ENCODE peak calls at places on chromosomes 5 and 9, in five cellular contexts. F is MM.1S; A is CD4-positive, alpha-beta T cell; E is fibroblast of lung; S is NT2/D1. N is an unnamed sample.
A peak's percentile ranks its signal among the peaks of the same experiment; 100 is the strongest.

GRCh38 chr9:125694478-125694877 is 12.5 kb downstream of the MAPKAP1 start:
- DNase-seq in F (no peak), A (no peak), E (no peak), S (peak; percentile 57), N (peak; percentile 75)

GRCh38 chr5:124651663-124652513 is 94.6 kb downstream of the ZNF608 start:
- DNase-seq in F (peak; percentile 51), A (no peak), E (peak; percentile 52), S (no peak), N (peak; percentile 93)

GRCh38 chr5:101942321-101942882 is 353.7 kb downstream of the SLCO4C1 start:
- DNase-seq in F (peak; percentile 40), A (no peak), E (peak; percentile 15), S (peak; percentile 22), N (peak; percentile 41)

GRCh38 chr9:87550253-87550954 is 52.7 kb downstream of the DAPK1 start:
- DNase-seq in F (no peak), A (no peak), E (no peak), S (no peak), N (no peak)

GRCh38 chr5:77448831-77449230 is 43.3 kb downstream of the WDR41 start:
- DNase-seq in F (no peak), A (no peak), E (no peak), S (no peak), N (no peak)

GRCh38 chr9:99595796-99596195 is 225.9 kb upstream of the NR4A3 start:
- DNase-seq in F (no peak), A (no peak), E (no peak), S (no peak), N (no peak)

GRCh38 chr5:10831416-10831815 is 70.4 kb upstream of the DAP start:
- DNase-seq in F (no peak), A (no peak), E (peak; percentile 94), S (no peak), N (no peak)

GRCh38 chr9:124040935-124041816 is 29.6 kb downstream of the LHX2 start:
- DNase-seq in F (peak; percentile 10), A (peak; percentile 16), E (no peak), S (no peak), N (peak; percentile 75)

GRCh38 chr5:42522783-42523182 is 99.5 kb downstream of the GHR start:
- DNase-seq in F (no peak), A (no peak), E (no peak), S (no peak), N (no peak)

GRCh38 chr5:154709368-154710305 is 45.5 kb upstream of the LARP1 start:
- DNase-seq in F (no peak), A (no peak), E (no peak), S (no peak), N (no peak)

GRCh38 chr5:107605596-107606125 is 65.1 kb downstream of the EFNA5 start:
- DNase-seq in F (no peak), A (no peak), E (no peak), S (no peak), N (no peak)

GRCh38 chr5:38673671-38674071 is 117.2 kb upstream of the LIFR start:
- DNase-seq in F (no peak), A (no peak), E (no peak), S (no peak), N (no peak)

GRCh38 chr9:124496075-124496893 is 10.9 kb downstream of the NR5A1 start:
- DNase-seq in F (no peak), A (no peak), E (no peak), S (no peak), N (no peak)

GRCh38 chr5:59222687-59223511 is 640.0 kb downstream of the RAB3C start:
- DNase-seq in F (no peak), A (no peak), E (peak; percentile 12), S (no peak), N (no peak)

GRCh38 chr9:37677435-37677834 is 26.7 kb downstream of the FRMPD1 start:
- DNase-seq in F (no peak), A (no peak), E (no peak), S (no peak), N (no peak)

GRCh38 chr9:6959275-6960000 is 201.7 kb downstream of the KDM4C start:
- DNase-seq in F (no peak), A (no peak), E (no peak), S (no peak), N (no peak)

GRCh38 chr5:116650964-116651363 is 76.3 kb upstream of the SEMA6A start:
- DNase-seq in F (no peak), A (no peak), E (no peak), S (no peak), N (no peak)

GRCh38 chr5:133341296-133341695 is 271.0 kb downstream of the FSTL4 start:
- DNase-seq in F (no peak), A (no peak), E (no peak), S (no peak), N (no peak)

GRCh38 chr5:72586788-72587530 is 79.7 kb upstream of the ZNF366 start:
- DNase-seq in F (no peak), A (no peak), E (no peak), S (no peak), N (no peak)

GRCh38 chr5:81646469-81646868 is 104.4 kb downstream of the SSBP2 start:
- DNase-seq in F (no peak), A (no peak), E (no peak), S (no peak), N (no peak)

GRCh38 chr5:57887851-57888621 is 405.4 kb upstream of the ACTBL2 start:
- DNase-seq in F (peak; percentile 72), A (no peak), E (peak; percentile 60), S (no peak), N (no peak)

GRCh38 chr9:133542002-133542401 is 7.5 kb downstream of the ADAMTSL2 start:
- DNase-seq in F (no peak), A (no peak), E (no peak), S (no peak), N (no peak)

GRCh38 chr5:175582697-175583096 is 75.2 kb upstream of the HRH2 start:
- DNase-seq in F (no peak), A (no peak), E (no peak), S (no peak), N (peak; percentile 47)

GRCh38 chr9:30075451-30076199 is 2308.8 kb upstream of the ACO1 start:
- DNase-seq in F (peak; percentile 93), A (no peak), E (no peak), S (no peak), N (no peak)

GRCh38 chr9:87620727-87621322 is 105.1 kb upstream of the CTSL start:
- DNase-seq in F (no peak), A (no peak), E (no peak), S (no peak), N (no peak)

GRCh38 chr5:43078956-43079355 is 38.8 kb upstream of the ANXA2R start:
- DNase-seq in F (no peak), A (no peak), E (peak; percentile 48), S (no peak), N (peak; percentile 59)

GRCh38 chr5:40551706-40552557 is 127.8 kb upstream of the PTGER4 start:
- DNase-seq in F (no peak), A (no peak), E (peak; percentile 96), S (no peak), N (no peak)

GRCh38 chr9:22425551-22425950 is 21.1 kb upstream of the DMRTA1 start:
- DNase-seq in F (no peak), A (no peak), E (no peak), S (no peak), N (no peak)

DNA sequence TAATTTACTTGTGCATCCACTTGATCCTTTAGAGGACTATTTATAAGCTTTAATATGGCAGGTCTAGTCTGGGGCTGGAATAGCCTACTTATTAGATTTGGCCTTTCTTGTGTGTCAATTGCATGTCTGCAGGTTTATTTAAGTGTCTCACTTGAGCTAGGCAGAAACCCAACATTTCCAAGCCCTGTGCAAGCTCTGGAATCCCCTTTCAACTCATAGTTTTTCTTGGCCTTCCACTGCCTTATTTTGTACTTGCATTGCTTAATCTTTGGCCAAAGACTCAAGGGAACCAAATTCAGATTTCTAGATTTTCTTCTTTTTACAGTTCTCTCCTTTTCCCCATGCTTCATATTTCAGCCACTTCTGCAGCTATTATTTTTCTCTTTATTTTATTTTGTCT is 102.4 kb upstream of the RFX3 start:
- DNase-seq in F (no peak), A (no peak), E (no peak), S (no peak), N (no peak)
- H3K9me3 ChIP-seq in F (no peaks in the 10 kb centered on the region), A (no peaks in the 10 kb centered on the region), E (no peaks in the 10 kb centered on the region), S (no peaks in the 10 kb centered on the region), N (no peaks in the 10 kb centered on the region)

GRCh38 chr9:96769989-96770388 is 7.9 kb downstream of the ZNF510 start:
- DNase-seq in F (no peak), A (no peak), E (no peak), S (no peak), N (no peak)
- H3K9me3 ChIP-seq in F (no peaks in the 10 kb centered on the region), A (peaks cover 68% of the 10 kb centered on the region), E (no peaks in the 10 kb centered on the region), S (peaks cover 78% of the 10 kb centered on the region), N (no peaks in the 10 kb centered on the region)

GRCh38 chr9:65426231-65426630 is 141.2 kb upstream of the FOXD4L5 start:
- DNase-seq in F (no peak), A (no peak), E (no peak), S (no peak), N (no peak)
- H3K9me3 ChIP-seq in F (no peaks in the 10 kb centered on the region), A (peaks cover 26% of the 10 kb centered on the region), E (no peaks in the 10 kb centered on the region), S (no peaks in the 10 kb centered on the region), N (no peaks in the 10 kb centered on the region)

GRCh38 chr5:178940569-178941360 is at the start of gene ZNF454:
- DNase-seq in F (no peak), A (no peak), E (peak; percentile 97), S (peak; percentile 94), N (no peak)
- H3K9me3 ChIP-seq in F (no peaks in the 10 kb centered on the region), A (peaks cover 77% of the 10 kb centered on the region), E (no peaks in the 10 kb centered on the region), S (peaks cover 59% of the 10 kb centered on the region), N (peaks cover 3% of the 10 kb centered on the region)